ENCODE peak calls at places on chromosome 9, in four cellular contexts. K is neuronal stem cell, O is ascending aorta, X is lower lobe of right lung. S is an unnamed sample. For H3K9me3 and H3K27me3, the result is how much of the 10 kb centered on the place peaks cover.

GRCh38 chr9:88090151-88090581 is 48.1 kb downstream of the SPATA31C2 start:
- DNase-seq in O (no peak), K (no peak), X (no peak), S (no peak)

GRCh38 chr9:95060246-95060645 is 257.3 kb downstream of the FANCC start:
- DNase-seq in X (no peak), K (no peak), O (no peak), S (no peak)

GRCh38 chr9:124010665-124011321 is 775 bp upstream of the LHX2 start:
- DNase-seq in X (no peak), K (no peak), O (no peak), S (no peak)

GRCh38 chr9:88303785-88304495 is 84.3 kb upstream of the SPIN1 start:
- DNase-seq in X (no peak), K (no peak), O (no peak), S (no peak)

GRCh38 chr9:17330097-17330496 is 195.3 kb downstream of the CNTLN start:
- DNase-seq in K (no peak), X (no peak), O (no peak), S (no peak)

GRCh38 chr9:121975801-121976277 is 117.3 kb downstream of the TTLL11 start:
- DNase-seq in K (no peak), O (no peak), X (no peak), S (no peak)

GRCh38 chr9:98375138-98375726 is 119.8 kb upstream of the TBC1D2 start:
- DNase-seq in K (no peak), X (no peak), O (no peak), S (no peak)

GRCh38 chr9:136978073-136978864 is 965 bp downstream of the PTGDS start:
- DNase-seq in O (no peak), X (peak), K (peak), S (peak)

GRCh38 chr9:136499071-136499934 is 16.5 kb upstream of the SEC16A start:
- DNase-seq in X (no peak), O (no peak), K (no peak), S (no peak)

GRCh38 chr9:126587187-126588185 is 26.2 kb upstream of the LMX1B start:
- DNase-seq in K (no peak), O (no peak), X (peak), S (peak)

GRCh38 chr9:37761511-37761910 is 7.9 kb downstream of the TRMT10B start:
- DNase-seq in K (no peak), X (no peak), O (no peak), S (no peak)

GRCh38 chr9:133945977-133946753 is 46.0 kb downstream of the VAV2 start:
- DNase-seq in X (peak), K (no peak), O (no peak), S (peak)

GRCh38 chr9:2621678-2622360 is at the start of gene VLDLR:
- DNase-seq in X (peak), K (peak), O (no peak), S (no peak)

GRCh38 chr9:131700765-131701433 is 39.0 kb downstream of the RAPGEF1 start:
- DNase-seq in K (no peak), O (no peak), X (no peak), S (no peak)

GRCh38 chr9:60546406-60546805 is 367.8 kb upstream of the SPATA31A5 start:
- DNase-seq in O (no peak), K (no peak), X (no peak), S (no peak)

DNA sequence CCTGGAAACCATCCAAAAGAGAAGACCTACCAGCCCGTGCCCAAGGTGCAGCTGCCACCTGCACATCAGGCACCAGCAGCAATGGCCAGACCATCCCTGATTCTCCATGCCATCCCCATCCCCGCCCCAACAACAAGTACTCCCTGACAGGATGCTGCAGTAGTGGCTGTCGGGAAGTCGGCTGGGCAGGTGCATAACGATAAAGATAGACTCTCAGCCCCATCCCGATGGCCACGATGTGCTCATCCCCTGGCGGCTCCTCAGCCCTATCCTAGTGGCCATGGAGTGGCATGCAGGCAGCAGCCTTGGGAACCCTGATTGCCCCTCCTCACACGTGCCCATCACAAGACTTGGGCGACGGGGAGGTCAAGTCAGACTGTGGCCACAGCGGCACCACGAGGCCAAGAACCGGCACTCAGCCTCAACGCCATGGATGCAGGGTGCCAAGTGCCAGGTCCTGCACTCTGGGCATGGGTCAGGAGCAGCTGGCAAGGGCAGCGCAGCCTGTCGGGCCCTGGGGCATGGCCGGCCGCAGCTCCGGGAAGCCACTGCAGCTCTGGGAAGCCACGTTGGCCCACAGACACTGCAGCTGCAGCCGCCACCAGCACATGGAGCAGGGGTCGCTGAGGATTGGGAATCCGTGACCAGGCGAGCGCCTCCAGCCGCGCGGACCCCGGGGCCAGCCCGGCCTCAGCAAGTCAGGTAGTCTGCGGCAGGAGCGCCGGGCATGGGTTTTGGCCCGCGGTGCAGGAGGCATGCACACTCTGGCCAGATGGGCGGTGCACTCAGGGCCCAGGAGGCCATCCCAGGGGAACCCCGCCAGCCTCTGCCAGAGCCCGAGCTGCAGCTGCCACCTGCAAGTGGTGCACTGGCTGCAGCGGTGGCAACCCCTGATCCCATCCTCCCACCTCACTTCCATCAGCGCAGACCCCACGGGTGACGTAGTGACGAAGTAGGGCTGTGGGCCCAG is 368.6 kb upstream of the SPATA31A5 start:
- DNase-seq in K (no peak), O (no peak), X (no peak), S (no peak)
- H3K9me3 ChIP-seq in K (under half), O (under half), X (under half), S (under half)

DNA sequence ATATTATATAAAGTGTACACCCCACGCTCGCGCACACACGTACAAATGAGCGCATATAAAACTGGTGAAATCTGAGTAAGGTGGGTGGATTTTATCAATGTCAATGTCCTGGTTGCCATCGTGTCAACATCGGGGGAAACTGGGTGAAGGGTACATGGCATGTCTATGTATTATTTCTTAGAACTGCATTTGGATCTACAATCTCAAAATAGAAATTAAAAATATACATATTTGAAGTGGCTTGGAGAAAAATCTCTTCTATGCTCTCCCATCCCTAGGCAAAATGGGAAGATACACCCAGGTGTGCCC is 763 bp upstream of the WHRN start:
- DNase-seq in X (no peak), K (no peak), O (no peak), S (no peak)
- H3K27me3 ChIP-seq in X (under half), K (under half), O (under half), S (half or more)

DNA sequence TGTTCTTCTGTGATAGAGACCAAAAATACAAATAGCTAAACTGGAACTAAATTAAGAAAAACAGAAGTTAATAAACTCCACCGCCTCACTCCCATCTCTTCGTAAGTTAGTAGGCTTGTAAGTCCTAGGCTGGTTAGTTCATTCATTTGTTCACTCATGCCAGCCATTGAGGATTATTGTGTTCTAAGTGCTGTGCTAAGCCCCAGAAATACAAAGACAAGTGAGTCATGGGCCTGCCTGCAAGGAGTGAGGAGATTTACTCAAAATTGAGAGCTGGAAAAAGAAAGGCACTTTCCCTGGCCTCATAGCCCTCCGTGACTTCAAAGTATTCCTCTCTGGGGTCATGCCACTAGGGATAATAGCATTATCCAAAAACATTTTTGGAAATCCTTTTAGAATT is 8.5 kb downstream of the DOCK8 start:
- DNase-seq in O (no peak), X (no peak), K (no peak), S (no peak)
- H3K4me3 ChIP-seq in O (no peak), X (no peak), K (no peak), S (no peak)

GRCh38 chr9:5832543-5833529 is at the start of gene ERMP1:
- DNase-seq in K (peak), O (peak), X (peak), S (peak)
- H3K9me3 ChIP-seq in K (under half), O (under half), X (under half), S (under half)

S was measured in BE2C.